ENCODE peak calls at places on chromosomes 7 and 10, in eight cellular contexts. C, D, E, Q, H, A, U and J are unnamed samples.

GRCh38 chr7:8389898-8390642 is 43.3 kb upstream of the NXPH1 start:
- DNase-seq in Q (no peak), D (no peak), H (no peak), E (no peak), C (no peak), U (peak), A (peak), J (peak)

GRCh38 chr10:110285501-110285900 is 19.2 kb downstream of the SMNDC1 start:
- DNase-seq in E (no peak), C (no peak), A (no peak), D (no peak), H (no peak), U (no peak), Q (no peak), J (no peak)

GRCh38 chr10:43308986-43309385 is 42.1 kb upstream of the RASGEF1A start:
- DNase-seq in E (no peak), H (no peak), Q (no peak), D (no peak), U (peak), C (no peak), A (no peak), J (no peak)

GRCh38 chr10:118914626-118915025 is 114.9 kb upstream of the NANOS1 start:
- DNase-seq in D (no peak), U (no peak), Q (no peak), E (no peak), A (no peak), H (no peak), C (no peak), J (no peak)

GRCh38 chr7:1920266-1920681 is 250.2 kb downstream of the ELFN1 start:
- DNase-seq in Q (peak), D (peak), C (peak), A (no peak), U (no peak), H (peak), E (peak), J (no peak)

GRCh38 chr7:142478479-142479220 is 220.8 kb upstream of the PRSS58 start:
- DNase-seq in A (peak), C (no peak), D (peak), H (no peak), U (peak), E (peak), Q (no peak), J (peak)

GRCh38 chr7:30226593-30227268 is 57.7 kb upstream of the ZNRF2 start:
- DNase-seq in E (no peak), A (peak), D (no peak), C (no peak), U (peak), H (no peak), Q (no peak), J (peak)

GRCh38 chr7:148856891-148857290 is 27.2 kb downstream of the EZH2 start:
- DNase-seq in E (no peak), A (peak), D (no peak), C (no peak), Q (no peak), U (no peak), H (no peak), J (no peak)

GRCh38 chr7:78420001-78420400 is 621.4 kb downstream of the PHTF2 start:
- DNase-seq in H (no peak), A (no peak), Q (no peak), C (no peak), D (no peak), U (no peak), E (no peak), J (no peak)

GRCh38 chr10:22505923-22506685 is 160.8 kb downstream of the SPAG6 start:
- DNase-seq in U (peak), D (no peak), C (no peak), A (no peak), E (peak), H (peak), Q (peak), J (peak)

GRCh38 chr7:150513758-150514157 is 914 bp upstream of the GIMAP7 start:
- DNase-seq in U (no peak), D (no peak), H (no peak), C (no peak), E (no peak), Q (no peak), A (no peak), J (no peak)

GRCh38 chr10:123141791-123142700 is 5.9 kb upstream of the HMX2 start:
- DNase-seq in A (no peak), C (no peak), E (no peak), H (no peak), Q (peak), U (no peak), D (no peak), J (no peak)

GRCh38 chr10:89391882-89392756 is at the start of gene IFIT1:
- DNase-seq in E (peak), C (no peak), A (peak), H (peak), U (peak), Q (peak), D (peak), J (peak)

GRCh38 chr7:146700015-146700560 is 583.5 kb downstream of the CNTNAP2 start:
- DNase-seq in H (no peak), A (no peak), Q (no peak), U (no peak), D (no peak), E (no peak), C (no peak), J (no peak)

GRCh38 chr10:101285519-101286070 is 56.3 kb upstream of the LBX1 start:
- DNase-seq in D (no peak), A (no peak), E (no peak), C (no peak), U (no peak), Q (no peak), H (no peak), J (no peak)

GRCh38 chr10:89151857-89152256 is 55.3 kb downstream of the CH25H start:
- DNase-seq in C (no peak), E (no peak), Q (no peak), A (no peak), H (no peak), D (no peak), U (no peak), J (no peak)

GRCh38 chr7:157643525-157643970 is 306.7 kb downstream of the DNAJB6 start:
- DNase-seq in C (no peak), Q (no peak), H (no peak), D (no peak), A (no peak), U (no peak), E (no peak), J (no peak)

GRCh38 chr10:72277996-72278667 is 4.4 kb downstream of the DDIT4 start:
- DNase-seq in A (no peak), D (no peak), C (no peak), U (peak), E (no peak), Q (no peak), H (no peak), J (peak)

GRCh38 chr7:113629244-113629643 is 289.6 kb downstream of the PPP1R3A start:
- DNase-seq in E (no peak), U (no peak), A (peak), H (no peak), C (no peak), D (no peak), Q (no peak), J (no peak)

GRCh38 chr7:85695041-85695990 is 508.5 kb upstream of the SEMA3D start:
- DNase-seq in U (no peak), Q (no peak), E (no peak), D (no peak), H (no peak), C (no peak), A (peak), J (no peak)

GRCh38 chr10:5557040-5557721 is 32.4 kb downstream of the CALML3 start:
- DNase-seq in C (no peak), A (no peak), E (no peak), U (no peak), Q (no peak), H (no peak), D (no peak), J (no peak)

GRCh38 chr10:124403548-124403947 is 15.2 kb downstream of the OAT start:
- DNase-seq in Q (peak), E (peak), D (no peak), A (peak), C (peak), H (no peak), U (peak), J (no peak)

GRCh38 chr7:140646931-140647647 is 6.5 kb upstream of the DENND2A start:
- DNase-seq in D (no peak), U (peak), C (peak), H (peak), A (peak), Q (peak), E (peak), J (peak)

GRCh38 chr10:8245131-8246117 is 190.9 kb downstream of the GATA3 start:
- DNase-seq in U (peak), H (no peak), Q (no peak), E (peak), D (no peak), C (no peak), A (no peak), J (no peak)

GRCh38 chr10:70193391-70193844 is 23.1 kb upstream of the SAR1A start:
- DNase-seq in H (no peak), Q (no peak), C (no peak), E (no peak), U (no peak), A (no peak), D (no peak), J (no peak)

GRCh38 chr10:90087197-90088007 is 386.0 kb downstream of the KIF20B start:
- DNase-seq in H (no peak), C (no peak), A (peak), U (no peak), D (peak), Q (no peak), E (peak), J (no peak)

GRCh38 chr10:96984512-96985225 is 152.6 kb downstream of the LCOR start:
- DNase-seq in H (no peak), Q (peak), D (no peak), U (no peak), C (peak), E (no peak), A (no peak), J (no peak)

GRCh38 chr7:69218634-69219033 is 379.6 kb upstream of the AUTS2 start:
- DNase-seq in H (no peak), A (no peak), C (no peak), D (no peak), U (no peak), E (no peak), Q (no peak), J (no peak)

GRCh38 chr7:75961194-75961593 is 33.2 kb downstream of the TMEM120A start:
- DNase-seq in D (no peak), H (no peak), U (no peak), E (no peak), C (no peak), A (peak), Q (no peak), J (no peak)

GRCh38 chr10:58266003-58266825 is 1.5 kb downstream of the IPMK start:
- DNase-seq in U (peak), A (peak), D (peak), C (no peak), H (no peak), E (peak), Q (no peak), J (peak)

GRCh38 chr10:11003739-11004515 is 13.7 kb upstream of the CELF2 start:
- DNase-seq in D (no peak), U (no peak), E (no peak), H (no peak), Q (no peak), C (no peak), A (no peak), J (no peak)

GRCh38 chr10:11742009-11742778 is at the start of gene ECHDC3:
- DNase-seq in C (peak), D (no peak), Q (peak), H (peak), E (peak), A (peak), U (peak), J (peak)

GRCh38 chr10:130171196-130171595 is 35.0 kb downstream of the GLRX3 start:
- DNase-seq in D (peak), E (no peak), C (no peak), U (peak), Q (no peak), A (no peak), H (no peak), J (no peak)

GRCh38 chr10:73647211-73647874 is 6.1 kb upstream of the MYOZ1 start:
- DNase-seq in H (no peak), Q (peak), E (peak), D (no peak), U (peak), C (no peak), A (no peak), J (peak)